ENCODE peak calls at places on chromosome 3, in four cellular contexts. One of them, this sample, is unnamed.

GRCh38 chr3:72174043-72174442 is 389.1 kb upstream of the PROK2 start:
- DNase-seq in stimulated activated CD8-positive, alpha-beta memory T cell treated with anti-CD3 and anti-CD28 coated beads, Interleukin-2, amount 100 ng/mL, for 1 hour: no peak
- DNase-seq in CD8-positive, alpha-beta T cell: no peak
- DNase-seq in ovary: no peak
- DNase-seq in this sample: no peak

GRCh38 chr3:103991461-103992115 is 1375.1 kb upstream of the ALCAM start:
- DNase-seq in stimulated activated CD8-positive, alpha-beta memory T cell treated with anti-CD3 and anti-CD28 coated beads, Interleukin-2, amount 100 ng/mL, for 1 hour: no peak
- DNase-seq in CD8-positive, alpha-beta T cell: no peak
- DNase-seq in ovary: no peak
- DNase-seq in this sample: no peak

GRCh38 chr3:107263269-107264021 is 113.8 kb upstream of the CCDC54 start:
- DNase-seq in stimulated activated CD8-positive, alpha-beta memory T cell treated with anti-CD3 and anti-CD28 coated beads, Interleukin-2, amount 100 ng/mL, for 1 hour: no peak
- DNase-seq in CD8-positive, alpha-beta T cell: no peak
- DNase-seq in ovary: peak; percentile 22
- DNase-seq in this sample: no peak

GRCh38 chr3:76570436-76571057 is 469.4 kb upstream of the ROBO2 start:
- DNase-seq in stimulated activated CD8-positive, alpha-beta memory T cell treated with anti-CD3 and anti-CD28 coated beads, Interleukin-2, amount 100 ng/mL, for 1 hour: no peak
- DNase-seq in CD8-positive, alpha-beta T cell: no peak
- DNase-seq in ovary: no peak
- DNase-seq in this sample: no peak

GRCh38 chr3:8239718-8240698 is 261.6 kb upstream of the LMCD1 start:
- DNase-seq in stimulated activated CD8-positive, alpha-beta memory T cell treated with anti-CD3 and anti-CD28 coated beads, Interleukin-2, amount 100 ng/mL, for 1 hour: no peak
- DNase-seq in CD8-positive, alpha-beta T cell: peak; percentile 11
- DNase-seq in ovary: no peak
- DNase-seq in this sample: no peak

GRCh38 chr3:7333125-7333524 is 472.2 kb downstream of the GRM7 start:
- DNase-seq in stimulated activated CD8-positive, alpha-beta memory T cell treated with anti-CD3 and anti-CD28 coated beads, Interleukin-2, amount 100 ng/mL, for 1 hour: no peak
- DNase-seq in CD8-positive, alpha-beta T cell: no peak
- DNase-seq in ovary: no peak
- DNase-seq in this sample: no peak

GRCh38 chr3:66037330-66037985 is 1.3 kb downstream of the MAGI1 start:
- DNase-seq in stimulated activated CD8-positive, alpha-beta memory T cell treated with anti-CD3 and anti-CD28 coated beads, Interleukin-2, amount 100 ng/mL, for 1 hour: no peak
- DNase-seq in CD8-positive, alpha-beta T cell: no peak
- DNase-seq in ovary: peak; percentile 53
- DNase-seq in this sample: peak; percentile 38

GRCh38 chr3:177914224-177914623 is 622.0 kb upstream of the KCNMB2 start:
- DNase-seq in stimulated activated CD8-positive, alpha-beta memory T cell treated with anti-CD3 and anti-CD28 coated beads, Interleukin-2, amount 100 ng/mL, for 1 hour: no peak
- DNase-seq in CD8-positive, alpha-beta T cell: no peak
- DNase-seq in ovary: no peak
- DNase-seq in this sample: no peak

GRCh38 chr3:145807990-145808389 is 353.0 kb downstream of the PLOD2 start:
- DNase-seq in stimulated activated CD8-positive, alpha-beta memory T cell treated with anti-CD3 and anti-CD28 coated beads, Interleukin-2, amount 100 ng/mL, for 1 hour: no peak
- DNase-seq in CD8-positive, alpha-beta T cell: no peak
- DNase-seq in ovary: no peak
- DNase-seq in this sample: no peak

GRCh38 chr3:195895078-195895899 is 13.1 kb downstream of the TNK2 start:
- DNase-seq in stimulated activated CD8-positive, alpha-beta memory T cell treated with anti-CD3 and anti-CD28 coated beads, Interleukin-2, amount 100 ng/mL, for 1 hour: peak; percentile 38
- DNase-seq in CD8-positive, alpha-beta T cell: peak; percentile 59
- DNase-seq in ovary: peak; percentile 57
- DNase-seq in this sample: peak; percentile 54

GRCh38 chr3:79846148-79846933 is 78.5 kb upstream of the ROBO1 start:
- DNase-seq in stimulated activated CD8-positive, alpha-beta memory T cell treated with anti-CD3 and anti-CD28 coated beads, Interleukin-2, amount 100 ng/mL, for 1 hour: no peak
- DNase-seq in CD8-positive, alpha-beta T cell: no peak
- DNase-seq in ovary: no peak
- DNase-seq in this sample: no peak

GRCh38 chr3:21795152-21795837 is 44.3 kb upstream of the ZNF385D start:
- DNase-seq in stimulated activated CD8-positive, alpha-beta memory T cell treated with anti-CD3 and anti-CD28 coated beads, Interleukin-2, amount 100 ng/mL, for 1 hour: no peak
- DNase-seq in CD8-positive, alpha-beta T cell: no peak
- DNase-seq in ovary: no peak
- DNase-seq in this sample: peak; percentile 30

GRCh38 chr3:187935623-187936156 is 190.4 kb upstream of the BCL6 start:
- DNase-seq in stimulated activated CD8-positive, alpha-beta memory T cell treated with anti-CD3 and anti-CD28 coated beads, Interleukin-2, amount 100 ng/mL, for 1 hour: no peak
- DNase-seq in CD8-positive, alpha-beta T cell: no peak
- DNase-seq in ovary: no peak
- DNase-seq in this sample: no peak